ENCODE peak calls at places on chromosomes 12 and 14, in five cellular contexts. One of them, this sample, is unnamed.

GRCh38 chr14:68724914-68725313 is 68.0 kb downstream of the ZFP36L1 start:
- DNase-seq in right lobe of liver: no peak
- DNase-seq in spleen: no peak
- DNase-seq in uterus: no peak
- DNase-seq in heart left ventricle: no peak
- DNase-seq in this sample: no peak

GRCh38 chr14:84826349-84826748 is 703.6 kb upstream of the FLRT2 start:
- DNase-seq in uterus: no peak
- DNase-seq in right lobe of liver: no peak
- DNase-seq in heart left ventricle: no peak
- DNase-seq in spleen: no peak
- DNase-seq in this sample: no peak

GRCh38 chr14:78005325-78005724 is 164.8 kb upstream of the NRXN3 start:
- DNase-seq in heart left ventricle: no peak
- DNase-seq in uterus: no peak
- DNase-seq in right lobe of liver: no peak
- DNase-seq in spleen: no peak
- DNase-seq in this sample: no peak

GRCh38 chr12:103956515-103957027 is 9.1 kb upstream of the TDG start:
- DNase-seq in right lobe of liver: peak
- DNase-seq in spleen: no peak
- DNase-seq in heart left ventricle: no peak
- DNase-seq in uterus: no peak
- DNase-seq in this sample: no peak

GRCh38 chr14:79466938-79467527 is 744.3 kb downstream of the DIO2 start:
- DNase-seq in heart left ventricle: no peak
- DNase-seq in uterus: no peak
- DNase-seq in spleen: no peak
- DNase-seq in right lobe of liver: no peak
- DNase-seq in this sample: no peak

GRCh38 chr14:22420598-22421186 is 168.3 kb downstream of the DAD1 start:
- DNase-seq in spleen: no peak
- DNase-seq in uterus: no peak
- DNase-seq in heart left ventricle: no peak
- DNase-seq in right lobe of liver: no peak
- DNase-seq in this sample: no peak

GRCh38 chr12:107917912-107918800 is 143.7 kb downstream of the ASCL4 start:
- DNase-seq in spleen: no peak
- DNase-seq in uterus: no peak
- DNase-seq in right lobe of liver: no peak
- DNase-seq in heart left ventricle: no peak
- DNase-seq in this sample: no peak

GRCh38 chr14:21070610-21071224 is 613 bp downstream of the ARHGEF40 start:
- DNase-seq in right lobe of liver: peak
- DNase-seq in heart left ventricle: peak
- DNase-seq in uterus: peak
- DNase-seq in spleen: peak
- DNase-seq in this sample: no peak

GRCh38 chr12:122064034-122064777 is 14.3 kb upstream of the MLXIP start:
- DNase-seq in uterus: peak
- DNase-seq in right lobe of liver: peak
- DNase-seq in heart left ventricle: peak
- DNase-seq in spleen: peak
- DNase-seq in this sample: peak

GRCh38 chr12:15829949-15830348 is 40.8 kb upstream of the EPS8 start:
- DNase-seq in right lobe of liver: no peak
- DNase-seq in heart left ventricle: peak
- DNase-seq in spleen: no peak
- DNase-seq in uterus: no peak
- DNase-seq in this sample: no peak

DNA sequence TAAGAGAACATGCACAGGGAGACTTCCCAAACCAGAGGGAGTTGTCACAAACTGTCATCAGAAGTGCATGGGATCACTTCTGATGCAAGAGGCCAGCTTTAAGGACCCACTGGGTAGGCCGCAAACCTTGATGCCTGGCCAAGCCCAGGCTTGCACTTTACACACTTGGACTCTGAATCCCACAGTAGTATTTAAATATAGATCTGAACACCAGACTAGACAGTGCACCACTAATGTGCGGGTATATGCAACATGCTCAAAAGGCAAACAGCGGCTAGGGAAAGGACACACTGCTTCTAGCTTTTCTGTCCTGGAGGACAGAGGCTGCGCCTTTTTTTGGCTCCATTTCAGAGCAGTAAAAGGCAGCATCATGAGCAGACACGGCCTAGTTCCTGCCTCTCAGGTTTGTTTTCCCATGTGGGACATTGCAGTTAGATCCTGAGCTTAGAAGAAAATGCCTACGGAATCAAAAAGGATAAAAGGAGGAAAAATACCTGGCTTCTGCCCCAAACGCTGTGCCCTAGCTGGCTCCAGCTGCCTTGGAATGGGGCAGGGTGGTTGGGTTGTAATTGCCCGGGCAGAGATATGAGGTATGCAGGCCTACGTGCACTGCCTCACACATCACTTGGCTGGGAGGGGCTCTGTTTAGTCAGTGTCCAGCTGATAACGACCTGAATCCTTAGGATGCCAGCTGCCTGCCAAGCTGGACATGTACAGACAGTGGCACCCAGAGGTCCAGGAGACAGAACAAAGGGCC is 84.5 kb upstream of the EGLN3 start:
- DNase-seq in right lobe of liver: peak
- DNase-seq in spleen: no peak
- DNase-seq in uterus: no peak
- DNase-seq in heart left ventricle: peak
- DNase-seq in this sample: no peak
- TF ChIP-seq POLR2A in right lobe of liver: no peak
- TF ChIP-seq POLR2A in spleen: no peak
- TF ChIP-seq POLR2A in uterus: no peak
- TF ChIP-seq POLR2A in heart left ventricle: no peak
- TF ChIP-seq POLR2A in this sample: no peak

GRCh38 chr12:6363330-6364036 is 11.9 kb downstream of the SCNN1A start:
- DNase-seq in spleen: peak
- DNase-seq in uterus: peak
- DNase-seq in heart left ventricle: peak
- DNase-seq in right lobe of liver: peak
- DNase-seq in this sample: peak
- TF ChIP-seq POLR2A in spleen: no peak
- TF ChIP-seq POLR2A in uterus: peak
- TF ChIP-seq POLR2A in heart left ventricle: no peak
- TF ChIP-seq POLR2A in right lobe of liver: peak
- TF ChIP-seq POLR2A in this sample: no peak

DNA sequence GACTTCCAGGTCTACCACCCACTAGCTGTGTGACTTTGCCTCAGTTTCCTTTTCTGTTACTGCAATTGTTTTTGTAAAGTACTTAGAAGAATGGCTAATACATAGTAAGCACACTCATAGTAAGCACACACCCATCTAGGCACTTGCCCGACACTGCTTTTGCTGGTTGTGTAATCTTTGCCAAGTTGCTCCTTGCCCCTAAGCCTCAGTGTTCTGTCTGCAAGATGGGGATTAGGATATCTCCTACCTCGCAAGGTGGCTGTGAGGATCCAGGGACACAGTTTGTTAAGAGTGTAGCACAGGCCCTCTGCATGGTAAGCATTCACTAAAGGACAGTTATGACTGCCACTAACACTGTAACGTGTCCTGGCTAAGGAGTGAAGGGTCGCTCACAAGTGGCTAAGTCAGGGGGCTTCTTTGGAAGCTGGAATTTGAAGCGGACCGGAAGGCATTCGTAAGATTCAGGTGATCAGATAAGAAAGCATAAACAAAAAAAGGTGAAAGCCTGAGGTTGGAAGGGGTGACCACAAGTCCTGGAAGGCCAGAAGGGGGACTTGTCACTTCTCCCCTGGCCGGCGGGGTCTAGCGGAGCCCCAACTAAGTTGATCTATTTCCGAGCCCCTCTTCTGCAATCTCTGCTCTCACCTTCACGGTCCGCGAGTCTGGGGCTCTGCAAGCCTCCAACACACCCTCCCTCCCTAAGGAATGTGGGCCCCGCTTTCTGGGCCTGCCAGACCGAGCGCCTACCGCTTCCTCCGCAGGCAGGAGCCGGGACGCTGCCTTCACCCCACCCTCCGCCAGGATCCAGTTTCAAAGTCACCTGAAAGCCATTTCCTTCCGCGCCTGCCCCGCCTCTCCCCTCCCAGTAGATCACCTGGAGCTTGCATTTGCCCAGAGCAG is 1.5 kb upstream of the PLEKHG3 start:
- DNase-seq in uterus: no peak
- DNase-seq in heart left ventricle: no peak
- DNase-seq in right lobe of liver: no peak
- DNase-seq in spleen: peak
- DNase-seq in this sample: peak
- TF ChIP-seq POLR2A in uterus: no peak
- TF ChIP-seq POLR2A in heart left ventricle: no peak
- TF ChIP-seq POLR2A in right lobe of liver: no peak
- TF ChIP-seq POLR2A in spleen: no peak
- TF ChIP-seq POLR2A in this sample: no peak

DNA sequence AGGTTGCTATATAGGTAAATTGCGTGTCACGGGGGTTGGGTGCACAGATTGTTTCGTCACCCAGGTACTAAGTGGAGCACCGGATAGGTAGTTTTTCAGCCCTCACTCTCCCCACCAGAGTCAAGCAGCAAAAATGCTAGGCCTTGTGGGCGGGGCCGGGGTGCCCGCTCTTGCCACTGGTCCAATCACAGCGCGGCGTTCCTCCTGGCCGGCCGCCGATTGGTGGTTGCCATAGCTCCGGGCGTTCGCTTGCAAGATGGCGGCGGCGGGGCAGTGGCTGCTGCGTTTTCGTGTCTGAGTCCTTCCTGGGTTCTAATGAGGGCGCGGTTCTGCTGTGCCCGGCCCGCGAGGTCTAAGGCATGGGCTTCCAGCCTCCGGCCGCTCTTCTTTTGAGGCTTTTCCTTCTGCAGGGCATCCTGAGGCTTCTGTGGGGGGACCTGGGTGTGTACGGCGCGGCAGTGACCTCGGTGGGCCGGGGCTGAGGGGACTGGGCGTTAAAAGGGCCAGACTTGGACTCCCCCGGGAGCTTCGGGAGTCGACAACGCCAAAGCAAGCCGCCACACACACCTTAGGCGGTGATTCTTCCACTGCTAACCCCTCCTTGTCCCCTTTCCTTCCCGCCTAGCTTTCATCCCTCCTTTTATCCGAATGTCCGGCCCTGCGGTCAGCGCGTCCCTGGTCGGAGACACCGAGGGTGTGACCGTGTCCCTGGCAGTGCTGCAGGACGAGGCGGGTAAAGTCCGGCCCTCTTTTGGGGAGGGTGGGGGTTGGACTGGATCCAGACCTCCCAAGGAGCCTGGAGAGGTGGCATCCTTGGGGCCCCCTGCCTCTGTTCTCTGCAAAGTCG is at the start of gene TCTN2:
- DNase-seq in heart left ventricle: peak
- DNase-seq in right lobe of liver: peak
- DNase-seq in uterus: peak
- DNase-seq in spleen: peak
- DNase-seq in this sample: peak
- TF ChIP-seq POLR2A in heart left ventricle: no peak
- TF ChIP-seq POLR2A in right lobe of liver: no peak
- TF ChIP-seq POLR2A in uterus: no peak
- TF ChIP-seq POLR2A in spleen: no peak
- TF ChIP-seq POLR2A in this sample: no peak

DNA sequence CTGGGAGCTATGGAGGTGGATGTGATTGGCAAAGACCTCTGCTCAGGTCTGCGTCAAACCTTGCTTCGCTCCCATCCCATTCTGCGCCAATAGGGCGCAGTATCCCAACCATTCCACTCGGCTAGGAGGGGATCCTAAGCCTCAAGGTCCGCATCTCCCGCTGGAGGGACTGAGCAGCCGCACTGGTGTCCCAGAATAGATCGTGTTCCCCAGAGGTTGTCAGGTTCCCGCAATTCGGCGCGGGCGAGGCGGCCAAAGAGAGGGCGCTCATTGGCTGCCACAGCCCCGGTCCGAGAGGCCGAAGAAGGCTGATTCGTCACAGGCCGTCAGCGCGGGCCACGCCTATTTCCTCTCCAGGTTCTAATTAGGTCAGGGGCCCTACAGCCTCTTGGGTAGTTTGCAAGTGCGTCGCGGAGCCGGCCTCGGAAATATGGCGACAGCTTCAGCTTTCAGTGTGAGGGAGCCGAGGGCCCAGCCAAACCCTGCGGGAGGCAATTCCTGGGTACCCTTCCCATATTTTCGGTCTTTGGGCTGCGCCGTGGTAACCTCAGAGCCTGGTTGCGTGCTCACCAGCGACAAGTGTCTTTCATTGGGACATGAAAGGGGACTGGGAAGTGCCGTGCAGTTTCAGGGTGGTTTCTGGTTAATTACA is 5.0 kb downstream of the OR10AD1 start:
- DNase-seq in right lobe of liver: peak
- DNase-seq in heart left ventricle: peak
- DNase-seq in uterus: peak
- DNase-seq in spleen: peak
- DNase-seq in this sample: peak
- TF ChIP-seq POLR2A in right lobe of liver: peak
- TF ChIP-seq POLR2A in heart left ventricle: peak
- TF ChIP-seq POLR2A in uterus: peak
- TF ChIP-seq POLR2A in spleen: peak
- TF ChIP-seq POLR2A in this sample: no peak

GRCh38 chr12:6205144-6205539 is 4.9 kb downstream of the CD9 start:
- DNase-seq in right lobe of liver: peak
- DNase-seq in heart left ventricle: peak
- DNase-seq in spleen: no peak
- DNase-seq in uterus: peak
- DNase-seq in this sample: no peak
- TF ChIP-seq POLR2A in right lobe of liver: no peak
- TF ChIP-seq POLR2A in heart left ventricle: no peak
- TF ChIP-seq POLR2A in spleen: no peak
- TF ChIP-seq POLR2A in uterus: no peak
- TF ChIP-seq POLR2A in this sample: no peak

GRCh38 chr14:66244834-66245233 is 241.3 kb upstream of the CCDC196 start:
- DNase-seq in heart left ventricle: no peak
- DNase-seq in right lobe of liver: no peak
- DNase-seq in uterus: no peak
- DNase-seq in spleen: no peak
- DNase-seq in this sample: no peak
- TF ChIP-seq POLR2A in heart left ventricle: no peak
- TF ChIP-seq POLR2A in right lobe of liver: no peak
- TF ChIP-seq POLR2A in uterus: no peak
- TF ChIP-seq POLR2A in spleen: no peak
- TF ChIP-seq POLR2A in this sample: no peak

DNA sequence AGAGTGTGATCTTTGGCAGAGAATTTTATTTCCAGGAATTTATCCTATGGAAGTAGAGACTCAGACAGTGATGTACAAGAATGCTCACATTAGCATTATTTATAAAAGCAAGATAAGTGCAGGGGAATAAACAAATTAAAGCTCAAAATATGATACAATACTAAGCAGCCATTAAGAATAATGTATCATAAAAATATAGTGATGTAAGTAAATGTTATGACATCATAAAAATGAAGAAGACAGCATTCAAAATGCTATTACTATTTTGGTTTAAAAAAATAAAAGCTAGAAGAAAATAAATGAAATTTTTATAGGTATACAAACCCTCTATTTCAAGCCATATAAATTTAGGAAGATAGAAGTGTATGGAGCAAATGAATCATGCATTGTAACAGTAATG is 17.1 kb downstream of the PLCZ1 start:
- DNase-seq in right lobe of liver: no peak
- DNase-seq in uterus: no peak
- DNase-seq in spleen: no peak
- DNase-seq in heart left ventricle: no peak
- DNase-seq in this sample: no peak
- TF ChIP-seq POLR2A in right lobe of liver: no peak
- TF ChIP-seq POLR2A in uterus: no peak
- TF ChIP-seq POLR2A in spleen: no peak
- TF ChIP-seq POLR2A in heart left ventricle: no peak
- TF ChIP-seq POLR2A in this sample: no peak

This sample was measured in lower leg skin.